ENCODE peak calls at places on chromosomes 5 and 9, in five cellular contexts. Q is psoas muscle, O is fibroblast of lung, S is HCT116, J is tibial artery. X is an unnamed sample.
A peak's percentile ranks its signal among the peaks of the same experiment; 100 is the strongest.

GRCh38 chr5:119074419-119074818 is 3.5 kb downstream of the DMXL1 start:
- DNase-seq in Q (no peak), J (no peak), O (no peak), S (no peak), X (no peak)

GRCh38 chr9:33817327-33818166 is 587 bp downstream of the UBE2R2 start:
- DNase-seq in J (peak; percentile 78), S (no peak), Q (peak; percentile 59), O (peak; percentile 76), X (peak; percentile 48)

GRCh38 chr9:136006169-136006568 is 45.0 kb upstream of the UBAC1 start:
- DNase-seq in Q (no peak), O (no peak), J (no peak), S (no peak), X (peak; percentile 46)

GRCh38 chr9:35948901-35949318 is 9.0 kb downstream of the OR2S2 start:
- DNase-seq in Q (no peak), S (no peak), O (no peak), J (no peak), X (peak; percentile 61)

GRCh38 chr9:133995012-133995896 is 3.1 kb upstream of the VAV2 start:
- DNase-seq in J (no peak), S (peak; percentile 37), Q (no peak), O (peak; percentile 60), X (no peak)

GRCh38 chr5:113510836-113511451 is 2.5 kb upstream of the YTHDC2 start:
- DNase-seq in J (no peak), Q (no peak), O (peak; percentile 38), S (peak; percentile 39), X (no peak)

GRCh38 chr9:86766912-86767311 is 180.4 kb downstream of the GAS1 start:
- DNase-seq in Q (no peak), O (peak; percentile 97), J (no peak), S (peak; percentile 75), X (peak; percentile 42)

GRCh38 chr5:133336121-133336968 is 276.0 kb downstream of the FSTL4 start:
- DNase-seq in O (no peak), S (no peak), J (no peak), Q (no peak), X (no peak)

GRCh38 chr5:141845371-141845821 is 32.8 kb downstream of the PCDH1 start:
- DNase-seq in J (no peak), Q (no peak), S (no peak), O (no peak), X (no peak)

DNA sequence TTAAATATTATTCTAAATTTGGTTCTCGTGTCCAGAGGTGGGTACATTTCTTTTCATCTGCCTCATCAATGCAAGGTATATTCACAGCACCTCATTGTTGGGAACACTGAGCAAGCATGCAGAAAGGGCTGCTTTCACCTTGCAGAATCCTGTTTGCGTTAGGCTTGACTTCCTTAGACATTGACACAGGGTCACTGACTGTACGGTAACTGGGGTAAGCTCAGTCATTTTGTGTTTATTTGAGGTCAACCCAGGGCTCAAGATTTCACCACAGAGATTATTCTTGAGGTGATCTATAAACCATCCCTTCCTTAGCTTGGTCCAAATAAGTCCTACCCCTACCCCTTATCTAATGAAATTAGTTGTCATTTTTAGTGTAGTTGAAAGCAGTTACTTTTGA is 1.7 kb upstream of the PTPDC1 start:
- DNase-seq in J (no peak), S (no peak), Q (no peak), O (no peak), X (no peak)
- H3K27ac ChIP-seq in J (no peak overlapping the region), S (no peak overlapping the region), Q (no peak overlapping the region), O (no peak overlapping the region), X (no peak overlapping the region)

DNA sequence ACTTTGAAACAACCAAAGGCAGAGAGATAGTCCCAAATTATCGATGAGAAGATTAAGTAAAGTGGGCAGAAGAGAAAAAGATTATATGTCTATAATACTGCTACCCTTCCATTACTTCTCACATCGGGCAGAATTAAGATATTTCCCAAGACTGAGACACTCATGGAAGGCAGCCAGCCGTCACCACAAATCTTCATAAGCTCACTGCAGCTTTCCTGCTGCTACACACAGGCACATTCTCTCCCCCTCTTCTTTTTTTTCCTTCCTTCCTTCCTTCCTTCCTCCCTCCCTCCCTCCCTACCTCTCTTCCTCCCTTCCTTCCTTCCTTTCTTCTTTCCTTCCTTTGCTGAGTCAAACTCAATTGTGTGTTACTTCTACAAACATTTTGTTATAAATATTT is 58.7 kb upstream of the SPATA31C2 start:
- DNase-seq in S (no peak), J (no peak), Q (no peak), O (peak; percentile 84), X (no peak)
- H3K4me3 ChIP-seq in S (no peak overlapping the region), J (no peak overlapping the region), Q (no peak overlapping the region), O (no peak overlapping the region), X (no peak overlapping the region)

DNA sequence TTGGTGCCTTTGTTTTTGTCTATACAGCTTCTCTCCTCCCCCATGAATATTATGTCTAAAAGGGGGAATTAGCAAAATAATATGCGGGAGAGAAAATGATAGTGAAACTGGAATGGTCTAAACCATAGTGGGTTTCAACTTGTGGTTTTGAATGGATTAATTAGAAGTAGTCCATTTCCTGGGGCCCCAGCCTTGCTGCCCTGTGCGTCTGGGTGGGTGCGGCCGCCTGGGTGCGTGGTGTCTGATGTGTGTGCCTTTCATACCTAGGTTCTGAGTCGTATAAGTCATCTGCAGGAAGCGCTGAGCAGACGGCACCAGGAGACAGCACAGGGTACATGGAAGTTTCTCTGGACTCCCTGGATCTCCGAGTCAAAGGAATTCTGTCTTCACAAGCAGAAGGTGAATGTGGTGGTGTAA is 120.0 kb upstream of the CACNA1B start:
- DNase-seq in S (peak; percentile 19), O (peak; percentile 86), Q (no peak), J (no peak), X (no peak)
- H3K4me1 ChIP-seq in S (peaks cover 9% of the 10 kb centered on the region), O (no peaks in the 10 kb centered on the region), Q (peaks cover 6% of the 10 kb centered on the region), J (no peaks in the 10 kb centered on the region), X (no peaks in the 10 kb centered on the region)

GRCh38 chr5:135373747-135374515 is 25.1 kb downstream of the MACROH2A1 start:
- DNase-seq in Q (peak; percentile 49), S (no peak), O (no peak), J (no peak), X (no peak)
- H3K27ac ChIP-seq in Q (peak overlapping the region; percentile 83), S (no peak overlapping the region), O (no peak overlapping the region), J (no peak overlapping the region), X (no peak overlapping the region)

DNA sequence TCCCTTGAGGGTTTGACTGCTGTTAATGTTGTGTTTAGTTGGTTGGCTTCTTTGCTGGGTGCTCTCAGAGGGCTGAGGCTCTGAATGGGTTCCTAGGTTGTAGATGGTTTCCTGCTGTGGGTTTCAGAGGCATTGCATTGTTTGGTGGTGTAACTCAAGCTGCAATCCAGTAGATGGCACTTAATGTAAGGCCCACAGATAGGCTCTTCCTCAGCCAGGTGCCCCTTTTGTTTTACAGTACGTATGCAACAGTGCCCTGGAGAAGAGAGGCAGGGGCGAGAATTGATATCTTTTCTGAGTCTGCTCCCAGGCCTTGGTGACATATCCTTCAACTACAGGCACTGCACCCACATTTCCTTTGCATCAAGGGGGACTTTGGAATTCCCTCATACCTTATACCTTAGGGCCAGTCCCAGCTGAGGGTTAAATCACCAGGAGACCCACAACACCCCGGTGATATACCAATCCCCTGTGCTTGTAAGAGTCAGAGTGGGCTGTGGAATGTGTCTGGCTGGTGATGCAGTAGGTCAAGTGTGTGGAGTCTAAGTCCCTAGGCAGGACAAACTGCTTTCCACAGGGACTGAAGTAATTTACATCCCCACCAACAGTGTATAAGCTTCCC is 7.0 kb upstream of the UGT3A2 start:
- DNase-seq in Q (no peak), J (no peak), S (peak; percentile 22), O (no peak), X (no peak)
- H3K4me3 ChIP-seq in Q (no peak overlapping the region), J (no peak overlapping the region), S (no peak overlapping the region), O (no peak overlapping the region), X (no peak overlapping the region)